ENCODE peak calls at places on chromosome 2, in nine cellular contexts. P is NCI-H1092, C is islet precursor cell, J is fibroblast of the aortic adventitia, B is psoas muscle, N is T-helper 9 cell, Y is GM12891, U is ELR, S is BJ. T is an unnamed sample.

GRCh38 chr2:201779996-201780673 is 598 bp downstream of the ALS2 start:
- DNase-seq in U (peak; percentile 58), B (no peak), C (no peak), S (no peak), P (no peak), Y (no peak), N (no peak), J (peak; percentile 25), T (no peak)

GRCh38 chr2:174492963-174493431 is 6.2 kb upstream of the GPR155 start:
- DNase-seq in S (no peak), B (no peak), P (no peak), J (peak; percentile 4), Y (peak; percentile 14), U (no peak), N (peak; percentile 21), C (no peak), T (no peak)

GRCh38 chr2:105888625-105889024 is 143.9 kb downstream of the NCK2 start:
- DNase-seq in N (no peak), S (no peak), Y (no peak), B (no peak), C (no peak), J (no peak), U (peak; percentile 39), P (no peak), T (peak; percentile 10)

GRCh38 chr2:181456660-181457120 is 496 bp upstream of the ITGA4 start:
- DNase-seq in N (peak; percentile 59), U (peak; percentile 68), S (no peak), C (peak; percentile 68), P (no peak), J (no peak), B (peak; percentile 65), Y (no peak), T (peak; percentile 59)

GRCh38 chr2:158990397-158991209 is 22.2 kb downstream of the TANC1 start:
- DNase-seq in P (no peak), B (no peak), N (no peak), J (peak; percentile 95), Y (no peak), S (peak; percentile 77), U (peak; percentile 98), C (peak; percentile 93), T (peak; percentile 94)

GRCh38 chr2:170530284-170530745 is 184.8 kb upstream of the SP5 start:
- DNase-seq in S (no peak), B (peak; percentile 89), N (no peak), U (peak; percentile 8), P (peak; percentile 97), Y (no peak), J (peak; percentile 12), C (peak; percentile 69), T (peak; percentile 58)

GRCh38 chr2:47560107-47560819 is 157.3 kb downstream of the MSH2 start:
- DNase-seq in B (no peak), U (no peak), J (no peak), S (no peak), P (no peak), C (no peak), N (no peak), Y (no peak), T (no peak)

GRCh38 chr2:239054921-239055320 is 207.0 kb downstream of the TWIST2 start:
- DNase-seq in N (no peak), Y (no peak), S (no peak), J (no peak), B (no peak), P (no peak), C (no peak), U (no peak), T (no peak)

GRCh38 chr2:14492920-14493503 is 139.5 kb upstream of the LRATD1 start:
- DNase-seq in B (no peak), J (peak; percentile 79), C (peak; percentile 78), P (no peak), Y (no peak), S (peak; percentile 72), N (no peak), U (peak; percentile 95), T (peak; percentile 89)

GRCh38 chr2:11996618-11997017 is 250.2 kb downstream of the LPIN1 start:
- DNase-seq in C (no peak), P (no peak), B (no peak), U (peak; percentile 82), N (no peak), S (peak; percentile 30), J (peak; percentile 22), Y (no peak), T (peak; percentile 74)

GRCh38 chr2:20164061-20164733 is 60.7 kb downstream of the SDC1 start:
- DNase-seq in C (peak; percentile 61), U (peak; percentile 55), N (no peak), P (peak; percentile 6), J (peak; percentile 33), B (no peak), S (no peak), Y (no peak), T (no peak)

GRCh38 chr2:9244985-9245544 is 38.5 kb downstream of the ASAP2 start:
- DNase-seq in Y (no peak), B (no peak), J (no peak), C (no peak), N (no peak), S (no peak), P (no peak), U (peak; percentile 43), T (no peak)

GRCh38 chr2:160486341-160486740 is 7.3 kb downstream of the RBMS1 start:
- DNase-seq in C (no peak), B (no peak), J (peak; percentile 62), N (no peak), U (no peak), S (no peak), Y (no peak), P (no peak), T (no peak)

GRCh38 chr2:55885129-55885943 is 38.2 kb downstream of the EFEMP1 start:
- DNase-seq in U (peak; percentile 91), N (no peak), S (peak; percentile 62), P (no peak), J (peak; percentile 99), C (no peak), Y (no peak), B (no peak), T (peak; percentile 91)

T was measured in EL.